ENCODE peak calls at places on chromosome 1, in six cellular contexts. One of them, this sample, is unnamed.

GRCh38 chr1:31576743-31577455 is 584 bp downstream of the TINAGL1 start:
- DNase-seq in A549: no peak
- DNase-seq in K562: no peak
- DNase-seq in HepG2: no peak
- DNase-seq in H1: peak
- DNase-seq in SK-N-SH: no peak
- DNase-seq in this sample: no peak

GRCh38 chr1:211145944-211146343 is 12.0 kb upstream of the KCNH1 start:
- DNase-seq in A549: no peak
- DNase-seq in K562: no peak
- DNase-seq in HepG2: no peak
- DNase-seq in H1: no peak
- DNase-seq in SK-N-SH: no peak
- DNase-seq in this sample: no peak

GRCh38 chr1:168674252-168674651 is 54.8 kb downstream of the DPT start:
- DNase-seq in A549: no peak
- DNase-seq in K562: no peak
- DNase-seq in HepG2: no peak
- DNase-seq in H1: no peak
- DNase-seq in SK-N-SH: no peak
- DNase-seq in this sample: no peak

GRCh38 chr1:156639601-156640101 is 2.3 kb upstream of the BCAN start:
- DNase-seq in A549: no peak
- DNase-seq in K562: no peak
- DNase-seq in HepG2: no peak
- DNase-seq in H1: no peak
- DNase-seq in SK-N-SH: peak
- DNase-seq in this sample: no peak

GRCh38 chr1:113519561-113519960 is 129.2 kb downstream of the MAGI3 start:
- DNase-seq in A549: no peak
- DNase-seq in K562: no peak
- DNase-seq in HepG2: peak
- DNase-seq in H1: no peak
- DNase-seq in SK-N-SH: no peak
- DNase-seq in this sample: no peak

GRCh38 chr1:44611866-44612265 is 62.4 kb downstream of the TMEM53 start:
- DNase-seq in A549: no peak
- DNase-seq in K562: no peak
- DNase-seq in HepG2: no peak
- DNase-seq in H1: no peak
- DNase-seq in SK-N-SH: no peak
- DNase-seq in this sample: no peak

GRCh38 chr1:247303211-247303610 is 28.5 kb downstream of the ZNF496 start:
- DNase-seq in A549: no peak
- DNase-seq in K562: no peak
- DNase-seq in HepG2: peak
- DNase-seq in H1: no peak
- DNase-seq in SK-N-SH: no peak
- DNase-seq in this sample: no peak

GRCh38 chr1:234989019-234989418 is 139.6 kb downstream of the TOMM20 start:
- DNase-seq in A549: no peak
- DNase-seq in K562: no peak
- DNase-seq in HepG2: peak
- DNase-seq in H1: no peak
- DNase-seq in SK-N-SH: no peak
- DNase-seq in this sample: no peak

GRCh38 chr1:33684346-33685122 is 179.3 kb upstream of the HMGB4 start:
- DNase-seq in A549: no peak
- DNase-seq in K562: no peak
- DNase-seq in HepG2: no peak
- DNase-seq in H1: no peak
- DNase-seq in SK-N-SH: peak
- DNase-seq in this sample: no peak

GRCh38 chr1:114009042-114009392 is 29.7 kb downstream of the OLFML3 start:
- DNase-seq in A549: no peak
- DNase-seq in K562: no peak
- DNase-seq in HepG2: no peak
- DNase-seq in H1: no peak
- DNase-seq in SK-N-SH: no peak
- DNase-seq in this sample: no peak

GRCh38 chr1:1295154-1295923 is 12.4 kb downstream of the ACAP3 start:
- DNase-seq in A549: no peak
- DNase-seq in K562: no peak
- DNase-seq in HepG2: no peak
- DNase-seq in H1: no peak
- DNase-seq in SK-N-SH: no peak
- DNase-seq in this sample: no peak

DNA sequence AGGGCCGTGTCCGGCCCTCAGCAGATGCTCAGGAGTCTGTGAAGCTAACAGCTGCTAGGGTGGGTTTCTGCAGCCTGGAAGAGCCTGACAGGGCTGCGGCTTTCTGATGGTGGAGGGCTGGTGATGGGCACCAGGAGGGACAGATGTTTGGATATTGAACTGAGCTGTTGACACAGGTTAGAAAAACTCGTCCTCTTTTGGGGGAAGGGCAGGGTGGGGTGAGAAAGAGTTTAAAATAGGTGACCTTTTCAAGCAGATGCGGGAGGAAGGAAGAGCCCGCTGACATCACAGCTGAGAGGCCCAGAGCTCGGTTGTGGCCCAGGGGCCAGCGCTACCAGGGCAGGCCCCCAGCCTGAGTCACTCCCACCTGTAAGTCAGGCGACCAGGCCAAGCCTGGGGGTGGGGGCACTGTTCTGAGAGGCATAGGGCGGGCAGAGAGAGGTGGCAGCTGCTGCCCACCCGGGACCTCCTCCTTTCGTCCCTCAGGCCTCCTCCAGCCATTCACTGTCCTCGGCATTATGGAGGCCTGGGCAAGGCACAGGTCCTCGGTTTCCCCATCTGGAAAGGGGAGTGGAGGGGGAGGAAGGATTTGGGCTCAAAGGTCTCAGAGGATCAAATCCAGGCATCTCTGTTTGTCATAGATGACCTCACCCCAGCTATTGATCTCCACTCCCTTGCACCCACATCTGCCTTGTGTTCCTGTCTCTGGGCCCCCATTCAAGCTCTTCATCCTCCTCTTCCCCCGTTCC is 32.3 kb upstream of the ID3 start:
- DNase-seq in A549: peak
- DNase-seq in K562: peak
- DNase-seq in HepG2: peak
- DNase-seq in H1: no peak
- DNase-seq in SK-N-SH: no peak
- DNase-seq in this sample: no peak
- TF ChIP-seq CHD2 in A549: no peak
- TF ChIP-seq CHD2 in K562: no peak
- TF ChIP-seq CHD2 in HepG2: no peak
- TF ChIP-seq CHD2 in H1: no peak
- TF ChIP-seq CHD2 in SK-N-SH: no peak
- TF ChIP-seq CHD2 in this sample: peak

GRCh38 chr1:231693361-231694080 is 66.9 kb downstream of the DISC1 start:
- DNase-seq in A549: no peak
- DNase-seq in K562: no peak
- DNase-seq in HepG2: no peak
- DNase-seq in H1: no peak
- DNase-seq in SK-N-SH: no peak
- DNase-seq in this sample: no peak

GRCh38 chr1:231688989-231689388 is 62.4 kb downstream of the DISC1 start:
- DNase-seq in A549: no peak
- DNase-seq in K562: no peak
- DNase-seq in HepG2: no peak
- DNase-seq in H1: no peak
- DNase-seq in SK-N-SH: no peak
- DNase-seq in this sample: no peak

GRCh38 chr1:231694081-231694443 is 67.5 kb downstream of the DISC1 start:
- DNase-seq in A549: no peak
- DNase-seq in K562: no peak
- DNase-seq in HepG2: no peak
- DNase-seq in H1: no peak
- DNase-seq in SK-N-SH: peak
- DNase-seq in this sample: no peak

GRCh38 chr1:231690072-231690471 is 63.5 kb downstream of the DISC1 start:
- DNase-seq in A549: no peak
- DNase-seq in K562: no peak
- DNase-seq in HepG2: peak
- DNase-seq in H1: no peak
- DNase-seq in SK-N-SH: no peak
- DNase-seq in this sample: no peak

DNA sequence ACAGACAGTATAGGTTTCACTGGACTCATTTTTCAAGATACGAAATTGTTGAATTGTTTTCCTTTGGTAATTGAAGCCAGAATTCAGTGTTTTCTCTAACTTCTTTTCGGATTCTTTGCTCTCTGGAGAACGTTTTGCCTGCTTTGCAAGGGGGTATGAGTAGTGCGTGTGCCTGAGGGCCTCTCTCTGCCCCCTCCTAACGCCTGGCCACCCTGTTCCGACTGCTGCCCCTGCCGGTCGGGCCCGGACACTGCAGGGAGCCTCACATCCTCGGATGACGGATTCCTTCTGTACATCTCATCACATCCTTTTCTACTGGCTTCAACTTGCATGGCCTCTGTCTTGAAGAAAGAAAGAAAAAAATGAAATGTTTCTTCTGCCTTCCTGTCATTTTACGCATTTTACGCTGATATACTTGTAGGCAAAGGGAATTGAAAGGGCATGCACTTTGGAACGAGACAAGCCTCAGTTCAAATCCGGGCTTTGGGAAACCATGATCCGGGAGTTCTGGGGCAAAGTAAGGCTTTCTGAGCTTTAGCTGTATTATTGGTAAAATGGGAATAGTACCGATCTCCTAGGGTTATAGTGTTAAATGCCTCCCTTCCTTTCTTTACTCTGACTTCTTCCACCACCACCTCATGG is 65.1 kb downstream of the DISC1 start:
- DNase-seq in A549: peak
- DNase-seq in K562: peak
- DNase-seq in HepG2: peak
- DNase-seq in H1: peak
- DNase-seq in SK-N-SH: peak
- DNase-seq in this sample: no peak
- TF ChIP-seq CHD2 in A549: no peak
- TF ChIP-seq CHD2 in K562: no peak
- TF ChIP-seq CHD2 in HepG2: no peak
- TF ChIP-seq CHD2 in H1: no peak
- TF ChIP-seq CHD2 in SK-N-SH: no peak
- TF ChIP-seq CHD2 in this sample: no peak

GRCh38 chr1:155004352-155005075 is 1.9 kb downstream of the ZBTB7B start:
- DNase-seq in A549: no peak
- DNase-seq in K562: no peak
- DNase-seq in HepG2: no peak
- DNase-seq in H1: no peak
- DNase-seq in SK-N-SH: no peak
- DNase-seq in this sample: no peak

GRCh38 chr1:155003766-155004351 is 1.3 kb downstream of the ZBTB7B start:
- DNase-seq in A549: peak
- DNase-seq in K562: peak
- DNase-seq in HepG2: peak
- DNase-seq in H1: peak
- DNase-seq in SK-N-SH: peak
- DNase-seq in this sample: no peak

GRCh38 chr1:155007253-155007828 is 4.7 kb downstream of the ZBTB7B start:
- DNase-seq in A549: no peak
- DNase-seq in K562: no peak
- DNase-seq in HepG2: no peak
- DNase-seq in H1: no peak
- DNase-seq in SK-N-SH: no peak
- DNase-seq in this sample: no peak

GRCh38 chr1:155006601-155007101 is 4.0 kb downstream of the ZBTB7B start:
- DNase-seq in A549: peak
- DNase-seq in K562: no peak
- DNase-seq in HepG2: no peak
- DNase-seq in H1: no peak
- DNase-seq in SK-N-SH: no peak
- DNase-seq in this sample: no peak

DNA sequence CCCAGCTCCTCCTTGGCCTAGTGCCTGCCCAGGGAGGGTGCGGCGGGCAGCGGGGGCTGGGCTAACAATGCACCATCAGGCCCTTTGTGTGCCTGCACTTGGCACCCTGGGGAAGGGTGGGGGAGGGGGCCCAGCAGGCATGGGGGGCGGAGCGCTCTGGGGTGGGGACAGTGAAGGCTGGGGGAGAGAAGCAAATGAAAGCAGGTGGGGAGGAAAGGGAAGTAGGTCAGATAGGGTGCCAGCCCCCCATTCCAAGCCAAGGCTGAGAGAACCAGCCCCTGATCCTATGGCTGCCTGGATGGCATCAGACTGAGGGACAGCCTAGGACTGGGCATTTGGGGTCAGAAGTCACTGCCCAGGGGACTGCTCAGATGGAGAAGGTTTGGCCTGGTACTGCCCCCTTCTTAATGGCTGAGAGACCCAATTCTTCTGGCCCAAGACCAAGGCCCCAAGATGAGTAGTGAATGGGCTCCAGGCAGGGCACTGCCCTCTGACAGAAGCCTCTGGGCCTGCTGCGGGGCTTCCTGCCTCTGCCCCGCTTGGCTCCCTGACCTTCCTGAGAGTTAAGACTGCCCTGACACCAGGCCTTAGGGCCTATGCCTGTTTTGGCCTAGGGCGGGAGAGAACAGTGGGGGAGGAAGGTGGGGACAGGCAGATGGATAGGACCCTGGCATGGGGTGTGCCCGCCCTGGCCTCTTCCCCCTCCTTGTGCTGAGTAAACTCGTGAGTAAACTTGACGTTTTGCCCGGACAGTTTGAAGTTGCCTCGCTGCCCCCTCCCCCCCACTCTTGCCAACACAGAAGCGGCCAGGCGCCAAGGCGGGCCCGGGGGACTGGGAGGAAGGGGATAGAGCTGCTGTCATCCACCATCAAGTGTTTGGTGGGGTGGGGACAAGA is 2.7 kb downstream of the ZBTB7B start:
- DNase-seq in A549: peak
- DNase-seq in K562: no peak
- DNase-seq in HepG2: no peak
- DNase-seq in H1: no peak
- DNase-seq in SK-N-SH: no peak
- DNase-seq in this sample: no peak
- TF ChIP-seq CHD2 in A549: no peak
- TF ChIP-seq CHD2 in K562: no peak
- TF ChIP-seq CHD2 in HepG2: no peak
- TF ChIP-seq CHD2 in H1: no peak
- TF ChIP-seq CHD2 in SK-N-SH: no peak
- TF ChIP-seq CHD2 in this sample: no peak

GRCh38 chr1:117058810-117059209 is 1.3 kb upstream of the TTF2 start:
- DNase-seq in A549: no peak
- DNase-seq in K562: no peak
- DNase-seq in HepG2: no peak
- DNase-seq in H1: no peak
- DNase-seq in SK-N-SH: no peak
- DNase-seq in this sample: no peak

GRCh38 chr1:117061986-117062415 is 1.9 kb downstream of the TTF2 start:
- DNase-seq in A549: no peak
- DNase-seq in K562: no peak
- DNase-seq in HepG2: no peak
- DNase-seq in H1: no peak
- DNase-seq in SK-N-SH: no peak
- DNase-seq in this sample: peak

GRCh38 chr1:117059678-117060440 is at the start of gene TTF2:
- DNase-seq in A549: peak
- DNase-seq in K562: peak
- DNase-seq in HepG2: peak
- DNase-seq in H1: peak
- DNase-seq in SK-N-SH: peak
- DNase-seq in this sample: peak

GRCh38 chr1:117059334-117059677 is 820 bp upstream of the TTF2 start:
- DNase-seq in A549: peak
- DNase-seq in K562: no peak
- DNase-seq in HepG2: peak
- DNase-seq in H1: no peak
- DNase-seq in SK-N-SH: no peak
- DNase-seq in this sample: peak

GRCh38 chr1:117060441-117061317 is 553 bp downstream of the TTF2 start:
- DNase-seq in A549: peak
- DNase-seq in K562: peak
- DNase-seq in HepG2: peak
- DNase-seq in H1: no peak
- DNase-seq in SK-N-SH: peak
- DNase-seq in this sample: peak
- TF ChIP-seq CHD2 in A549: no peak
- TF ChIP-seq CHD2 in K562: no peak
- TF ChIP-seq CHD2 in HepG2: no peak
- TF ChIP-seq CHD2 in H1: no peak
- TF ChIP-seq CHD2 in SK-N-SH: no peak
- TF ChIP-seq CHD2 in this sample: no peak